ENCODE peak calls at places on chromosomes 13 and 19, in six cellular contexts. X, Z, L, M, B and T are unnamed samples. For H3K9me2, the result is how much of the 10 kb centered on the place peaks cover.

GRCh38 chr13:40060318-40061007 is 405.0 kb downstream of the COG6 start:
- DNase-seq in X (no peak), Z (peak), L (no peak), M (peak), B (no peak), T (peak)

GRCh38 chr19:51091895-51092873 is 9.5 kb upstream of the KLK14 start:
- DNase-seq in X (no peak), Z (no peak), L (no peak), M (no peak), B (no peak), T (peak)

GRCh38 chr19:48029431-48029830 is 14.4 kb downstream of the CABP5 start:
- DNase-seq in X (no peak), Z (no peak), L (no peak), M (no peak), B (no peak), T (no peak)

GRCh38 chr13:101511766-101512165 is 59.3 kb downstream of the ITGBL1 start:
- DNase-seq in X (no peak), Z (peak), L (no peak), M (no peak), B (no peak), T (no peak)

GRCh38 chr19:41620171-41620570 is 6.7 kb downstream of the CEACAM4 start:
- DNase-seq in X (no peak), Z (no peak), L (no peak), M (no peak), B (no peak), T (no peak)

GRCh38 chr19:10566658-10567410 is 1.0 kb upstream of the KRI1 start:
- DNase-seq in X (no peak), Z (peak), L (no peak), M (peak), B (peak), T (no peak)

GRCh38 chr13:47372742-47373141 is 475.9 kb upstream of the HTR2A start:
- DNase-seq in X (no peak), Z (peak), L (no peak), M (no peak), B (no peak), T (no peak)

GRCh38 chr19:1554968-1555801 is 12.9 kb downstream of the MEX3D start:
- DNase-seq in X (no peak), Z (no peak), L (no peak), M (no peak), B (no peak), T (no peak)

GRCh38 chr19:34351382-34351802 is 13.6 kb upstream of the GPI start:
- DNase-seq in X (no peak), Z (no peak), L (no peak), M (no peak), B (no peak), T (peak)

GRCh38 chr19:42280761-42281174 is 11.7 kb downstream of the CIC start:
- DNase-seq in X (no peak), Z (peak), L (peak), M (no peak), B (no peak), T (no peak)

GRCh38 chr19:36837902-36838783 is at the start of gene ZNF790:
- DNase-seq in X (no peak), Z (peak), L (peak), M (no peak), B (peak), T (peak)

GRCh38 chr13:82739881-82740280 is 1142.4 kb downstream of the SLITRK1 start:
- DNase-seq in X (no peak), Z (peak), L (no peak), M (no peak), B (no peak), T (peak)

GRCh38 chr19:3041756-3042517 is 12.9 kb upstream of the TLE2 start:
- DNase-seq in X (no peak), Z (no peak), L (no peak), M (no peak), B (no peak), T (no peak)

GRCh38 chr19:40716031-40716654 is 543 bp downstream of the COQ8B start:
- DNase-seq in X (peak), Z (peak), L (no peak), M (peak), B (no peak), T (peak)

GRCh38 chr19:5890099-5890498 is 13.5 kb downstream of the NDUFA11 start:
- DNase-seq in X (no peak), Z (no peak), L (peak), M (peak), B (no peak), T (no peak)

GRCh38 chr19:12695997-12696365 is 450 bp downstream of the FBXW9 start:
- DNase-seq in X (no peak), Z (no peak), L (peak), M (no peak), B (peak), T (no peak)

GRCh38 chr13:79222427-79223205 is 183.4 kb downstream of the RBM26 start:
- DNase-seq in X (no peak), Z (no peak), L (no peak), M (no peak), B (no peak), T (no peak)

GRCh38 chr13:73970413-73971055 is 163.7 kb downstream of the KLF12 start:
- DNase-seq in X (no peak), Z (no peak), L (no peak), M (no peak), B (no peak), T (no peak)

GRCh38 chr13:73961181-73961580 is 173.0 kb downstream of the KLF12 start:
- DNase-seq in X (no peak), Z (no peak), L (no peak), M (no peak), B (peak), T (no peak)

GRCh38 chr13:73967397-73968165 is 166.6 kb downstream of the KLF12 start:
- DNase-seq in X (no peak), Z (no peak), L (no peak), M (peak), B (peak), T (no peak)

GRCh38 chr13:73962284-73962683 is 171.9 kb downstream of the KLF12 start:
- DNase-seq in X (no peak), Z (no peak), L (no peak), M (no peak), B (no peak), T (peak)

GRCh38 chr13:73966331-73966730 is 167.9 kb downstream of the KLF12 start:
- DNase-seq in X (no peak), Z (no peak), L (no peak), M (peak), B (no peak), T (no peak)
- H3K9ac ChIP-seq in X (no peak), Z (no peak), L (no peak), M (peak), B (no peak), T (no peak)

GRCh38 chr13:111868716-111869115 is 198.2 kb upstream of the SOX1 start:
- DNase-seq in X (no peak), Z (no peak), L (no peak), M (no peak), B (no peak), T (no peak)
- H3K9me2 ChIP-seq in X (under half), Z (under half), L (under half), M (under half), B (under half), T (under half)

DNA sequence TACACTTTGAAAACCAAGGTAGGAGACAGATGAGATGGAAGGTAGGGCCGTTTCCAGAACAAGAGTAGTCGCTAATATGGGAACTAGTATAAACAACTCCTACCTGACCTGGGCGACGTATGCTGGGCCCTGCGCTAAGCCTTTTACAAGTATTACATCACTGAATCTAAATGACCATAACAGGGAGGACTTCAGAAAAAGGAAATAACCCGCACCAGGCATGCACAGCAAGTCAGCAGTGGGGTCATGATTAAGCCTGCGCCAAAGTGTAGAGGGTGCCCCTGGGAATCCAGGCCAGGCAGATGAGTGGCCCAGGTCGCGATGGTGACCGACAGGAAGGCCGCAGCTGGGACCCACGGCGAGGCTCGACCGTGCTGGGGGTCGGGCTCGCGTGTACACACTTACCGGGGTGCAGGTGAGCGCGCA is 597 bp downstream of the ATP13A1 start:
- DNase-seq in X (no peak), Z (peak), L (no peak), M (peak), B (no peak), T (no peak)
- H3K9ac ChIP-seq in X (peak), Z (peak), L (peak), M (peak), B (peak), T (peak)

GRCh38 chr13:109159650-109160309 is 530.4 kb downstream of the MYO16 start:
- DNase-seq in X (no peak), Z (no peak), L (peak), M (peak), B (no peak), T (no peak)
- H3K9me2 ChIP-seq in X (under half), Z (under half), L (under half), M (under half), B (under half), T (under half)

GRCh38 chr13:110554946-110555345 is 6.6 kb downstream of the RAB20 start:
- DNase-seq in X (no peak), Z (no peak), L (no peak), M (no peak), B (no peak), T (no peak)

GRCh38 chr13:110557082-110557481 is 4.4 kb downstream of the RAB20 start:
- DNase-seq in X (no peak), Z (no peak), L (no peak), M (no peak), B (no peak), T (no peak)

GRCh38 chr13:110554227-110554836 is 7.2 kb downstream of the RAB20 start:
- DNase-seq in X (no peak), Z (no peak), L (no peak), M (no peak), B (no peak), T (no peak)

GRCh38 chr13:110556224-110556606 is 5.3 kb downstream of the RAB20 start:
- DNase-seq in X (no peak), Z (no peak), L (no peak), M (no peak), B (no peak), T (peak)

GRCh38 chr13:110555601-110556223 is 5.8 kb downstream of the RAB20 start:
- DNase-seq in X (no peak), Z (no peak), L (no peak), M (no peak), B (peak), T (peak)
- H3K9ac ChIP-seq in X (no peak), Z (no peak), L (no peak), M (no peak), B (no peak), T (no peak)

GRCh38 chr13:32736648-32737047 is 150.4 kb downstream of the PDS5B start:
- DNase-seq in X (no peak), Z (peak), L (no peak), M (no peak), B (no peak), T (no peak)

GRCh38 chr13:32735859-32736258 is 149.6 kb downstream of the PDS5B start:
- DNase-seq in X (no peak), Z (no peak), L (no peak), M (no peak), B (no peak), T (no peak)

GRCh38 chr13:32737679-32738078 is 151.4 kb downstream of the PDS5B start:
- DNase-seq in X (no peak), Z (peak), L (no peak), M (no peak), B (no peak), T (no peak)

GRCh38 chr13:32734511-32734910 is 148.3 kb downstream of the PDS5B start:
- DNase-seq in X (no peak), Z (peak), L (no peak), M (no peak), B (no peak), T (peak)

GRCh38 chr13:32737111-32737571 is 150.9 kb downstream of the PDS5B start:
- DNase-seq in X (no peak), Z (peak), L (no peak), M (no peak), B (peak), T (no peak)
- H3K9me2 ChIP-seq in X (under half), Z (under half), L (under half), M (under half), B (under half), T (under half)